ENCODE peak calls at places on chromosomes 3 and 15, in five cellular contexts. Q, J, T, V and I are unnamed samples.

GRCh38 chr3:50304601-50305000 is 1.2 kb upstream of the HYAL1 start:
- DNase-seq in Q (no peak), J (no peak), T (peak), V (no peak), I (no peak)

GRCh38 chr15:22224241-22224671 is 143.9 kb downstream of the OR4M2 start:
- DNase-seq in Q (no peak), J (no peak), T (no peak), V (no peak), I (no peak)

GRCh38 chr3:105553851-105554250 is 187.1 kb downstream of the ALCAM start:
- DNase-seq in Q (no peak), J (no peak), T (peak), V (no peak), I (no peak)

GRCh38 chr3:97910931-97911351 is 61.3 kb downstream of the RIOX2 start:
- DNase-seq in Q (no peak), J (no peak), T (no peak), V (peak), I (no peak)

GRCh38 chr3:194572131-194572789 is 61.0 kb downstream of the TMEM44 start:
- DNase-seq in Q (peak), J (no peak), T (peak), V (no peak), I (peak)

GRCh38 chr3:129485681-129486056 is 42.8 kb upstream of the RHO start:
- DNase-seq in Q (no peak), J (no peak), T (peak), V (no peak), I (peak)

GRCh38 chr3:59514865-59515482 is 465.1 kb upstream of the CFAP20DC start:
- DNase-seq in Q (no peak), J (no peak), T (no peak), V (no peak), I (no peak)

GRCh38 chr3:55664387-55664786 is 177.3 kb upstream of the WNT5A start:
- DNase-seq in Q (no peak), J (no peak), T (no peak), V (no peak), I (no peak)

GRCh38 chr15:80816049-80816653 is 37.0 kb downstream of the CEMIP start:
- DNase-seq in Q (no peak), J (no peak), T (no peak), V (no peak), I (no peak)

GRCh38 chr15:45468294-45468693 is 54.3 kb downstream of the SLC30A4 start:
- DNase-seq in Q (no peak), J (no peak), T (no peak), V (no peak), I (no peak)

GRCh38 chr3:66473637-66474036 is 27.2 kb downstream of the LRIG1 start:
- DNase-seq in Q (no peak), J (no peak), T (no peak), V (no peak), I (peak)

GRCh38 chr3:10023587-10024310 is 2.5 kb upstream of the FANCD2 start:
- DNase-seq in Q (no peak), J (no peak), T (peak), V (no peak), I (no peak)

GRCh38 chr3:113354307-113354706 is 87.0 kb downstream of the CFAP44 start:
- DNase-seq in Q (no peak), J (no peak), T (no peak), V (no peak), I (no peak)

GRCh38 chr3:73820431-73820830 is 195.7 kb upstream of the PDZRN3 start:
- DNase-seq in Q (no peak), J (no peak), T (no peak), V (no peak), I (no peak)

GRCh38 chr3:193777524-193777923 is 184.5 kb downstream of the OPA1 start:
- DNase-seq in Q (peak), J (no peak), T (no peak), V (no peak), I (no peak)

GRCh38 chr3:85254738-85255137 is 295.9 kb downstream of the CADM2 start:
- DNase-seq in Q (no peak), J (no peak), T (no peak), V (no peak), I (no peak)

GRCh38 chr15:60528530-60528929 is 49.6 kb upstream of the ICE2 start:
- DNase-seq in Q (no peak), J (no peak), T (peak), V (no peak), I (peak)

GRCh38 chr15:69279636-69280035 is 19.1 kb upstream of the PAQR5 start:
- DNase-seq in Q (no peak), J (no peak), T (no peak), V (no peak), I (no peak)

GRCh38 chr3:42276419-42277132 is 10.6 kb upstream of the CCK start:
- DNase-seq in Q (no peak), J (no peak), T (no peak), V (peak), I (no peak)

GRCh38 chr3:106083207-106083606 is 214.4 kb upstream of the CBLB start:
- DNase-seq in Q (no peak), J (no peak), T (no peak), V (no peak), I (no peak)

GRCh38 chr15:75024102-75024636 is 779 bp downstream of the PPCDC start:
- DNase-seq in Q (no peak), J (no peak), T (peak), V (no peak), I (peak)

GRCh38 chr3:89262561-89262960 is 155.1 kb downstream of the EPHA3 start:
- DNase-seq in Q (no peak), J (no peak), T (no peak), V (no peak), I (no peak)

GRCh38 chr3:141237701-141238521 is 6.3 kb downstream of the PXYLP1 start:
- DNase-seq in Q (no peak), J (no peak), T (no peak), V (no peak), I (no peak)

GRCh38 chr3:126487151-126487771 is 11.6 kb upstream of the ZXDC start:
- DNase-seq in Q (peak), J (no peak), T (peak), V (no peak), I (peak)

GRCh38 chr3:46812237-46812791 is 50.9 kb downstream of the MYL3 start:
- DNase-seq in Q (no peak), J (peak), T (peak), V (no peak), I (peak)

GRCh38 chr3:42762046-42762724 is 10.9 kb downstream of the CCDC13 start:
- DNase-seq in Q (no peak), J (no peak), T (no peak), V (no peak), I (no peak)

GRCh38 chr3:137764563-137765309 is 621 bp downstream of the SOX14 start:
- DNase-seq in Q (no peak), J (peak), T (no peak), V (no peak), I (no peak)

GRCh38 chr15:58505581-58505980 is 73.8 kb downstream of the LIPC start:
- DNase-seq in Q (no peak), J (no peak), T (no peak), V (no peak), I (no peak)

GRCh38 chr3:51668756-51669155 is 2.3 kb upstream of the TEX264 start:
- DNase-seq in Q (no peak), J (no peak), T (no peak), V (no peak), I (no peak)

GRCh38 chr3:195892355-195893120 is 15.8 kb downstream of the TNK2 start:
- DNase-seq in Q (peak), J (no peak), T (peak), V (no peak), I (peak)
- TF ChIP-seq CTCF in Q (peak), J (no peak), T (no peak), V (no peak), I (no peak)

DNA sequence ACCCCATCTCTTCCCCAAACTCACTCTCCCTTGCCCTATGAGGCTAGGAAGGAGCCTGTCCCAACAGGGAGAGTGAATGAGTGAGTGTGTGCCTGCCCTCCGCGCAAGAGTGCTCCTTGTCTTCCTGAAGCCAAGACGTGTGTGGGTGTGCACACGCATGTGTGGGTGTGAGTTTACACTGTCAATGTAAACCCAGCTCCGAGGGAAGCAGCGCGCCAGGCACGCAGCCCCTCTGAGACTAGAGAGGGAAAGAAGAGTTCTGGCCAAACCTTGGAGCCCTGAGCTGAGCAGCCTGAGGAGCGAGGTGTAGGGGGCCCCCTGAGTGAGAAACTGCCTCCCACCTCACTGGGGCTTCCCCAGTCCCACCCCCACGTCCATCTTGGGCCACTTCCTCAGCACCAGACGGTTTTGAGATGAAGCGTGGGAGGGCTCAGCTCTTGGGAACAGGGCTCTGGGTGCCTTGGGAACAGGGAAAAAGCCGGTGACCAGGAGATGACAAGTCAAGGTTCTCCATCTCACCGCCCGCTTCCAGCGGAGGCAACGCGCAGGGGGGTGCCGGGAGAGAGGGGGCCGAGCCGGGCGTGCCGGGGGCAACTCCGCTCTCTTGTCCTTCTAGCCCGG is 5.1 kb downstream of the MECOM start:
- DNase-seq in Q (no peak), J (peak), T (no peak), V (no peak), I (peak)
- TF ChIP-seq EZH2 in Q (no peak), J (peak), T (peak), V (no peak), I (no peak)

GRCh38 chr3:107845355-107846281 is 245.2 kb downstream of the CD47 start:
- DNase-seq in Q (no peak), J (no peak), T (peak), V (no peak), I (no peak)

GRCh38 chr3:107847791-107848190 is 243.0 kb downstream of the CD47 start:
- DNase-seq in Q (no peak), J (no peak), T (no peak), V (no peak), I (no peak)

GRCh38 chr3:107842940-107843339 is 247.9 kb downstream of the CD47 start:
- DNase-seq in Q (no peak), J (no peak), T (no peak), V (no peak), I (no peak)

GRCh38 chr3:107848516-107848915 is 242.3 kb downstream of the CD47 start:
- DNase-seq in Q (no peak), J (no peak), T (no peak), V (no peak), I (no peak)

DNA sequence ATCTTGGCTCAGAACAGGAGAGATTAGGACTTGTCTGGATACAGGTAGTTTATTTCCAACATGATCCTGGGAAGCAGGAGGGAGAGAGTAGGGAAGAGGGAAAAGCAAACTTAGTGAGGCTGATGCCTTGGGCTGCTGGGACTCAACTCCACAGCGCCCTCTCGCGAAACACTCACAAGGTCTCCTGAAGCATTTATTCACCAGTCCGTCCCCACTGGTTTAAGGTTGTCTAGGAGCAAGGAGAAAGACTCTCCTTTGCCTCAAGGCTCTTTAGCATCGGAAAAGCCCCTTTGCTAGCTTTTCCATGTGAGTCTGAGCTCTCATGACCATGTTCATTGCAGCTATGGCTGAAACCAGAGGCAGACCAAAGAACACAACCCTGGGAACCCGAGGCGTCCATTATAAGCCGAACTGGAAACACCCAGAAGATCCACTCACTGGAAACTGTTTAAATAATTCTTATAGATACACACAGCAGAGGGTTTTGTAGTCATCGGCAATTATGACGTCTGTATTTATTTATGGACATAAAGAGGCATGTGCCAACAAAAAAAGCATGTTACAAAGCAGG is 244.5 kb downstream of the CD47 start:
- DNase-seq in Q (peak), J (peak), T (peak), V (no peak), I (peak)
- TF ChIP-seq CTCF in Q (peak), J (peak), T (peak), V (peak), I (peak)

GRCh38 chr15:65529754-65530317 is 427 bp upstream of the HACD3 start:
- DNase-seq in Q (no peak), J (no peak), T (no peak), V (no peak), I (no peak)

GRCh38 chr15:65528461-65529060 is 1.7 kb upstream of the HACD3 start:
- DNase-seq in Q (no peak), J (no peak), T (no peak), V (no peak), I (no peak)

GRCh38 chr15:65532738-65533051 is 2.4 kb downstream of the HACD3 start:
- DNase-seq in Q (peak), J (no peak), T (peak), V (no peak), I (no peak)

GRCh38 chr15:65533057-65533752 is 2.9 kb downstream of the HACD3 start:
- DNase-seq in Q (no peak), J (no peak), T (peak), V (no peak), I (no peak)

GRCh38 chr15:65530318-65531111 is at the start of gene HACD3:
- DNase-seq in Q (peak), J (peak), T (peak), V (peak), I (peak)
- TF ChIP-seq EZH2 in Q (no peak), J (no peak), T (no peak), V (no peak), I (no peak)

DNA sequence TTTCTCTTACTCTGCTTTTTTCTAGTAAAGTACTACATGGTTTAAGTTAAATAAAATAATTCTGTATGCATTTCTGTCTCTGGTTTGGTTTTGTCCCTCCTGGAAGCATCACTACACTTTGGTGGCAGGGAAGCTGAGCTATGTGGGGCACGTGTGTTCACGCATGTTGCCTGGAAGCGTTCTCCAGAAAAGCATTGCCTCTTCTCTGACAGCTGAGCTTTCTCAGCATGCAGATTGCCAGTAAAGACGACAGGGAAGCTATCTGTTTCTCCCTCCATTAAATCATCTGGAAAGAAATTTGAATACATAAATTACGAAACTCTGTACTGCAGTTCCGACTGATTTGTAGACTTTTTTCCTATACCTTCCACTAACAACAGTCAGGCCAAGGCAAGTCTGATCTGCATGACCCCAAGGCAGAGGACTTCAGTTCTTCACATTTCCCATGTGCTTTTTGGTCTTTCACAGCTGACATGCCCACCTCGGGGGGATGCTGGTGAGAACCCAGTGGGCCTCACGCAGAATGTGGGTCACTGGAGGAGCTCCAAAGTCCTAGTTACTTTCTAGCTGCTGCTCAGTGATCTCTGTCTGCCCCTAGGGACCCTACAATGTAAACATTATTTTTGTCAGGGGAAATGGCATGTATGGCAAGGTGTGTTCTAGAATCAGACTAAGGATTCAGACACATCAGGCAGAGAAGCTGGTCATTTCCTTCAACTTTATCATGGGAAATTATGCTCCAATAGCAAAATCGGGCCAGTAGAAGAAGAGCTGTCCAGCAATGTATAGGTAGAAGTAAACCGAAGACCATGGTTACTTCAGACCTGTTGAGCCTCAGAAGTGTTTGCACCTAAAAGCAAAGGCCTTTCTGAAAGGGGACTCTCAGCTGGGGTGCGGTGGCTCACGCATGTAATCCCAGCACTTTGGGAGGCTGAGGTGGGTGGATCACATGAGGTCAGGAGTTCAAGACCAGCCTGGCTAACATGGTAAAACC is 42.8 kb downstream of the PGPEP1L start:
- DNase-seq in Q (no peak), J (no peak), T (no peak), V (no peak), I (no peak)
- TF ChIP-seq CTCF in Q (peak), J (no peak), T (no peak), V (no peak), I (no peak)

GRCh38 chr3:169170456-169170855 is 493.1 kb downstream of the MECOM start:
- DNase-seq in Q (no peak), J (no peak), T (no peak), V (no peak), I (no peak)
- TF ChIP-seq EZH2 in Q (no peak), J (no peak), T (no peak), V (no peak), I (no peak)